ENCODE peak calls at places on chromosomes 4 and X, in five cellular contexts. U is ovary, W is tibial nerve, N is transverse colon, T is A549. I is an unnamed sample.

GRCh38 chr4:168257663-168258235 is 60.8 kb downstream of the DDX60 start:
- DNase-seq in W (no peak), N (no peak), U (no peak), T (no peak), I (no peak)

GRCh38 chrX:115266300-115266699 is 23.2 kb upstream of the LUZP4 start:
- DNase-seq in T (no peak), U (no peak), W (no peak), N (no peak), I (no peak)

GRCh38 chrX:43350935-43351334 is 305.2 kb upstream of the MAOA start:
- DNase-seq in T (no peak), U (no peak), N (no peak), W (no peak), I (no peak)

GRCh38 chrX:150688911-150689451 is 4.2 kb upstream of the MTMR1 start:
- DNase-seq in W (no peak), T (peak; percentile 61), U (no peak), N (no peak), I (no peak)

GRCh38 chr4:40186665-40187014 is 10.2 kb upstream of the RHOH start:
- DNase-seq in W (no peak), U (no peak), N (no peak), T (no peak), I (no peak)

GRCh38 chr4:98572697-98573096 is 85.7 kb downstream of the TSPAN5 start:
- DNase-seq in N (no peak), U (no peak), T (no peak), W (no peak), I (no peak)

GRCh38 chrX:63656871-63657580 is 128.0 kb downstream of the ARHGEF9 start:
- DNase-seq in T (no peak), U (no peak), W (no peak), N (no peak), I (no peak)

GRCh38 chrX:12975670-12975965 is 708 bp downstream of the TMSB4X start:
- DNase-seq in T (no peak), W (no peak), N (no peak), U (no peak), I (peak; percentile 89)

GRCh38 chr4:10457255-10457801 is at the start of gene ZNF518B:
- DNase-seq in U (peak; percentile 80), W (peak; percentile 17), N (peak; percentile 69), T (peak; percentile 65), I (peak; percentile 69)

GRCh38 chr4:128475597-128475996 is 188.0 kb upstream of the PGRMC2 start:
- DNase-seq in W (no peak), U (no peak), T (no peak), N (no peak), I (no peak)

GRCh38 chrX:148371251-148371650 is 129.2 kb upstream of the AFF2 start:
- DNase-seq in U (no peak), N (no peak), W (no peak), T (no peak), I (no peak)

GRCh38 chr4:121448231-121448630 is 67.4 kb upstream of the QRFPR start:
- DNase-seq in N (peak; percentile 79), U (no peak), T (peak; percentile 35), W (no peak), I (no peak)

GRCh38 chr4:7978489-7978888 is 38.8 kb upstream of the AFAP1 start:
- DNase-seq in N (peak; percentile 77), U (no peak), T (no peak), W (no peak), I (peak; percentile 78)

GRCh38 chrX:103533428-103534216 is 14.3 kb upstream of the RAB40A start:
- DNase-seq in N (peak; percentile 83), T (peak; percentile 66), W (peak; percentile 93), U (peak; percentile 87), I (no peak)

GRCh38 chr4:40585201-40585789 is 44.4 kb downstream of the RBM47 start:
- DNase-seq in T (no peak), N (no peak), W (no peak), U (no peak), I (no peak)

GRCh38 chr4:107153956-107154355 is 117.8 kb upstream of the DKK2 start:
- DNase-seq in U (no peak), W (no peak), N (no peak), T (no peak), I (no peak)

GRCh38 chr4:140296871-140297570 is 76.4 kb upstream of the SCOC start:
- DNase-seq in N (no peak), W (no peak), U (peak; percentile 36), T (no peak), I (no peak)

GRCh38 chrX:49919617-49920016 is 2.8 kb upstream of the CLCN5 start:
- DNase-seq in U (peak; percentile 66), T (peak; percentile 14), N (peak; percentile 22), W (peak; percentile 41), I (peak; percentile 22)

GRCh38 chr4:174714393-174715211 is 114.4 kb downstream of the GLRA3 start:
- DNase-seq in U (no peak), T (peak; percentile 73), W (peak; percentile 17), N (peak; percentile 16), I (no peak)

GRCh38 chr4:13236485-13236884 is 247.7 kb downstream of the RAB28 start:
- DNase-seq in U (no peak), N (no peak), W (no peak), T (no peak), I (no peak)

GRCh38 chr4:165605811-165606210 is 227.0 kb downstream of the CPE start:
- DNase-seq in W (no peak), N (no peak), T (no peak), U (no peak), I (no peak)

GRCh38 chrX:15475021-15475420 is 18.1 kb downstream of the PIR start:
- DNase-seq in N (no peak), U (no peak), T (no peak), W (no peak), I (no peak)

GRCh38 chrX:23935116-23935515 is 27.3 kb downstream of the CXorf58 start:
- DNase-seq in U (no peak), W (no peak), T (no peak), N (no peak), I (no peak)

DNA sequence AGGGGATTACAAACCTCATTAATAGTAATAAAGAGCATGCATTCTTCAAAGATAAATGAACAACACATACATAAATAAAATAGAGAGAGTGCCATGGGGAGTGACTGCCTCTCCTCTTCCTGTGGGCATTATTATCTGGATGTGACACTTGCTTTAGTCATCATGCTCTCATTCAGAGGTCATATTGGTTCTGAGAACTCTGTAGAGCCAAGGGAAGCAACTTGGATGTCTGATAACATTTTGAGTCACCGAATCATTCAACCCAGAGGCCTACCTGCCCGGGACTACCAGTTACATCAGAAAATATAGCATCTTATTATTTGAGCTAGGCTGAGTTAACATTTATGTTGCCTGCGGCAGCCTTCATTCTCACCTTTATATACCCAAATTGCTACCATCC is 489.5 kb downstream of the STIM2 start:
- DNase-seq in W (no peak), U (no peak), N (no peak), T (no peak), I (no peak)
- TF ChIP-seq EP300 in W (no peak), U (no peak), N (no peak), T (no peak), I (no peak)

GRCh38 chr4:153257966-153258365 is 53.7 kb downstream of the TRIM2 start:
- DNase-seq in W (no peak), T (no peak), N (no peak), U (no peak), I (no peak)

GRCh38 chr4:153259679-153260078 is 55.4 kb downstream of the TRIM2 start:
- DNase-seq in N (no peak), T (no peak), W (no peak), U (no peak), I (no peak)

GRCh38 chr4:153258750-153259149 is 54.5 kb downstream of the TRIM2 start:
- DNase-seq in W (no peak), U (no peak), T (no peak), N (no peak), I (no peak)

GRCh38 chr4:153255233-153255632 is 51.0 kb downstream of the TRIM2 start:
- DNase-seq in T (no peak), U (no peak), W (no peak), N (no peak), I (no peak)

DNA sequence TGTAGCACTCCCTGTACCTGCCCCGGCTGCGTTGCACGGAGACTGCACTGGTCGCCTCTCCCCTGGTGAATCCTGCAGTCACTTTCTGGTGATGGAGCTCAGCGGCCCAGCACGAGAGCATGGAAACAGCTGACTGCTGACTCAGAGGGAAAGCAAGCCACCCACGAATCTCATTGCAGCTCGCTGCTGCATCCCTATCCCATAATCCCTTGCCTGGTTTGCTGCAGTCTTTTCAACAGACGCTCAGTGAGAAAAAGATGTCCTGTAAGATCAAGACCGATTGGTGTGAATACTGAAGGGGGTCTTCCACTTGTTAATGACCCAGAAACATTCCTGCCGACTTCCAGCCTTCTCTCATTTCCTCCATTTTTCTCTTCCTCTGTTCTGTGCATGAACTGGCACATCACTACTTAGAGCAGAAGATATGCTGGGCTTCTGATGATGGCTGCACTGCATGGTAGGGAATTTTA is 52.9 kb downstream of the TRIM2 start:
- DNase-seq in T (no peak), W (no peak), N (no peak), U (no peak), I (no peak)
- H3K4me3 ChIP-seq in T (no peak overlapping the region), W (no peak overlapping the region), N (no peak overlapping the region), U (no peak overlapping the region), I (no peak overlapping the region)

DNA sequence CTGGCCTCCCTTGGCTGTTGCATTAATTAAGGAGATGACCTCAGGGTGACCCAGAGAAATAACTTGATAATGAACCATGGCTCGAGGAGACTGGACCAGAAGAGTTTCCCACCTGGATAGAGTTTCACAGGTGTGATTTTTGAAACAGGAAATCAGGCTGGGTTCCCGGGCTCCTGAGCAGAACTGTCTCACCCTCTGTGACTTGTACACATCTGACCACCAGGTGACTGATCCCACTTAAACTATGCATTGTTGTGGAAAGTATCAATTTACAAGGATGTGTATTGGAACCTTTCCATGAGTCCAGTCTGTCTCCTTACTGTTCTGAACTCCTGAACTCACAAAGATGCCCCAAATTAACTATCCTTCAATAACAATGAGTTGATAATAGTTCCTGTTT is 220.3 kb downstream of the PTTG2 start:
- DNase-seq in U (no peak), W (no peak), N (no peak), T (no peak), I (no peak)
- TF ChIP-seq EP300 in U (no peak), W (no peak), N (no peak), T (no peak), I (no peak)

GRCh38 chrX:136931661-136932060 is 51.1 kb upstream of the RBMX start:
- DNase-seq in W (no peak), U (no peak), N (no peak), T (no peak), I (no peak)

GRCh38 chrX:136936183-136936549 is 55.6 kb upstream of the RBMX start:
- DNase-seq in T (no peak), W (no peak), U (no peak), N (no peak), I (no peak)

DNA sequence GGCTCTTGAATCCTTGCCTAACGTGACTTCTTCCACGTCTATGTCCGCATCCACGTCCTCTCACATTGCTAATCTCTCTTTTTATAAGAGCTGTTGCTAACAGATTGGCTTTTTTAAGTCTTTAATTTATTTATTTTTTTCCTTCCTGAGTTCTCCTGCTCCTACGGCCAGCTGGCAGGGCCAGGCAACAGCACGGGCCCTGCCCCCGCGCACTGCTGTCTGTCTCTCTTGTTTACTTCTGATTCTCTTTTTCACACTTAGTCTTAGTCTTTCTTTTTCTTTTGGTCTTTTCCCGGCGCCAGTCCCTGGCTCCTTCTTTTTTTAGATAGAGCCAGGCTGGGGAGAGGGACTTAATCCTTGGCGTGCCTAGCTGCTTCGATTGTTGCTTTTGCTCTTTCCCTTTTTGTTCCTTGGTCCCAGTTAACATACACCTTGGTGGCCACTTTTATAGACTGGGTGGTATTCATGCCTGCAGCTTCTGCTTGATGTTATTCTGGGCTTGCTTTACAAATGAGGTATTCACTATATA is 53.2 kb upstream of the RBMX start:
- DNase-seq in W (no peak), U (no peak), N (no peak), T (no peak), I (no peak)
- H3K4me3 ChIP-seq in W (no peak overlapping the region), U (peak overlapping the region; percentile 14), N (no peak overlapping the region), T (no peak overlapping the region), I (no peak overlapping the region)

GRCh38 chr4:58075724-58076123 is 965.5 kb upstream of the IGFBP7 start:
- DNase-seq in U (no peak), N (no peak), W (no peak), T (no peak), I (no peak)
- TF ChIP-seq EP300 in U (no peak), N (no peak), W (no peak), T (no peak), I (no peak)

I was measured in upper lobe of left lung.